ENCODE peak calls at places on chromosomes 2 and 18, in eight cellular contexts. C is ascending aorta, X is HFFc6, W is MCF 10A, Y is WTC11, S is osteocyte, Z is foreskin fibroblast, F is lower lobe of right lung. K is an unnamed sample.

GRCh38 chr2:182977463-182977862 is 60.8 kb downstream of the NCKAP1 start:
- DNase-seq in C (no peak), X (no peak), W (no peak), Y (no peak), S (no peak), Z (no peak), F (no peak), K (no peak)

GRCh38 chr2:47088371-47089082 is 66.6 kb downstream of the STPG4 start:
- DNase-seq in C (no peak), X (no peak), W (no peak), Y (no peak), S (no peak), Z (peak), F (no peak), K (no peak)

GRCh38 chr2:232543491-232543890 is 4.0 kb downstream of the CHRNG start:
- DNase-seq in C (no peak), X (no peak), W (no peak), Y (no peak), S (no peak), Z (no peak), F (no peak), K (peak)

GRCh38 chr2:3637311-3637675 is 20.7 kb upstream of the ALLC start:
- DNase-seq in C (no peak), X (no peak), W (no peak), Y (peak), S (peak), Z (no peak), F (no peak), K (no peak)

GRCh38 chr18:34624551-34624950 is 85.5 kb upstream of the DTNA start:
- DNase-seq in C (no peak), X (no peak), W (no peak), Y (no peak), S (no peak), Z (peak), F (no peak), K (no peak)

GRCh38 chr2:134738150-134738865 is 19.5 kb upstream of the TMEM163 start:
- DNase-seq in C (no peak), X (peak), W (no peak), Y (no peak), S (no peak), Z (no peak), F (no peak), K (no peak)

GRCh38 chr2:131047275-131047652 is 46.0 kb downstream of the FAM168B start:
- DNase-seq in C (no peak), X (no peak), W (no peak), Y (no peak), S (no peak), Z (no peak), F (peak), K (no peak)

GRCh38 chr2:29097569-29097968 is 17.6 kb upstream of the CLIP4 start:
- DNase-seq in C (no peak), X (no peak), W (no peak), Y (no peak), S (no peak), Z (no peak), F (no peak), K (no peak)

GRCh38 chr2:192162392-192163042 is 32.2 kb downstream of the TMEFF2 start:
- DNase-seq in C (no peak), X (peak), W (peak), Y (peak), S (peak), Z (peak), F (no peak), K (no peak)

GRCh38 chr18:79910563-79910962 is 40.9 kb downstream of the SLC66A2 start:
- DNase-seq in C (no peak), X (no peak), W (no peak), Y (no peak), S (peak), Z (no peak), F (no peak), K (no peak)

GRCh38 chr2:190576565-190576964 is 42.0 kb upstream of the NEMP2 start:
- DNase-seq in C (no peak), X (no peak), W (no peak), Y (no peak), S (no peak), Z (no peak), F (no peak), K (no peak)

GRCh38 chr2:174951746-174952145 is 53.4 kb downstream of the CHN1 start:
- DNase-seq in C (no peak), X (peak), W (peak), Y (no peak), S (no peak), Z (peak), F (no peak), K (no peak)

GRCh38 chr2:95351080-95351915 is 51.2 kb upstream of the FAHD2A start:
- DNase-seq in C (no peak), X (no peak), W (no peak), Y (no peak), S (peak), Z (no peak), F (no peak), K (no peak)

GRCh38 chr2:18311413-18311812 is 249.0 kb downstream of the RDH14 start:
- DNase-seq in C (no peak), X (peak), W (no peak), Y (no peak), S (no peak), Z (peak), F (no peak), K (no peak)

GRCh38 chr18:61690418-61691138 is 202.2 kb downstream of the RNF152 start:
- DNase-seq in C (no peak), X (no peak), W (no peak), Y (no peak), S (no peak), Z (no peak), F (no peak), K (no peak)

GRCh38 chr2:117936871-117937428 is 76.9 kb downstream of the CCDC93 start:
- DNase-seq in C (no peak), X (no peak), W (no peak), Y (no peak), S (no peak), Z (no peak), F (no peak), K (no peak)

GRCh38 chr2:167264380-167264779 is 376.1 kb downstream of the XIRP2 start:
- DNase-seq in C (no peak), X (no peak), W (peak), Y (peak), S (no peak), Z (peak), F (no peak), K (no peak)

GRCh38 chr2:16387461-16387960 is 278.1 kb downstream of the CYRIA start:
- DNase-seq in C (no peak), X (no peak), W (no peak), Y (no peak), S (no peak), Z (no peak), F (no peak), K (no peak)

GRCh38 chr18:32754508-32755263 is 18.1 kb downstream of the KLHL14 start:
- DNase-seq in C (no peak), X (no peak), W (no peak), Y (no peak), S (no peak), Z (no peak), F (no peak), K (no peak)

GRCh38 chr18:78924301-78925192 is 55.1 kb upstream of the SALL3 start:
- DNase-seq in C (no peak), X (no peak), W (no peak), Y (no peak), S (no peak), Z (no peak), F (no peak), K (no peak)

GRCh38 chr2:224469374-224469964 is 67.6 kb upstream of the FAM124B start:
- DNase-seq in C (no peak), X (no peak), W (no peak), Y (no peak), S (no peak), Z (no peak), F (no peak), K (no peak)

GRCh38 chr2:124024491-124025348 is at the start of gene CNTNAP5:
- DNase-seq in C (no peak), X (no peak), W (no peak), Y (peak), S (no peak), Z (peak), F (peak), K (no peak)

GRCh38 chr18:45110577-45111506 is 430.2 kb downstream of the SETBP1 start:
- DNase-seq in C (no peak), X (no peak), W (peak), Y (no peak), S (no peak), Z (peak), F (no peak), K (no peak)

GRCh38 chr2:161172901-161173540 is 12.8 kb downstream of the TANK start:
- DNase-seq in C (no peak), X (no peak), W (no peak), Y (no peak), S (no peak), Z (no peak), F (no peak), K (no peak)

GRCh38 chr2:228701506-228701905 is 520.0 kb upstream of the SPHKAP start:
- DNase-seq in C (no peak), X (no peak), W (no peak), Y (no peak), S (no peak), Z (no peak), F (no peak), K (no peak)

GRCh38 chr18:74191577-74191976 is 43.3 kb downstream of the TIMM21 start:
- DNase-seq in C (no peak), X (no peak), W (no peak), Y (no peak), S (no peak), Z (no peak), F (no peak), K (no peak)

GRCh38 chr2:109125595-109126500 is 3.2 kb upstream of the SH3RF3 start:
- DNase-seq in C (no peak), X (peak), W (peak), Y (no peak), S (no peak), Z (peak), F (no peak), K (no peak)

GRCh38 chr2:240640939-240641338 is 15.7 kb downstream of the GPR35 start:
- DNase-seq in C (no peak), X (no peak), W (no peak), Y (peak), S (peak), Z (peak), F (no peak), K (peak)

GRCh38 chr2:146837857-146838256 is 1007.0 kb upstream of the ACVR2A start:
- DNase-seq in C (no peak), X (no peak), W (peak), Y (no peak), S (no peak), Z (peak), F (no peak), K (no peak)

GRCh38 chr18:52950153-52950552 is 610.2 kb downstream of the DCC start:
- DNase-seq in C (no peak), X (no peak), W (peak), Y (no peak), S (no peak), Z (peak), F (no peak), K (no peak)

GRCh38 chr2:8006626-8007025 is 675.2 kb upstream of the ID2 start:
- DNase-seq in C (no peak), X (no peak), W (no peak), Y (no peak), S (peak), Z (no peak), F (no peak), K (no peak)

GRCh38 chr18:3248062-3248669 is 565 bp downstream of the MYL12A start:
- DNase-seq in C (no peak), X (no peak), W (no peak), Y (no peak), S (no peak), Z (peak), F (no peak), K (no peak)

GRCh38 chr2:162385516-162385915 is 41.6 kb downstream of the GCA start:
- DNase-seq in C (no peak), X (no peak), W (no peak), Y (no peak), S (no peak), Z (no peak), F (no peak), K (no peak)

GRCh38 chr2:224319756-224320155 is 82.2 kb downstream of the FAM124B start:
- DNase-seq in C (no peak), X (no peak), W (no peak), Y (no peak), S (no peak), Z (no peak), F (no peak), K (no peak)

GRCh38 chr2:10447300-10448207 is 573 bp downstream of the ODC1 start:
- DNase-seq in C (no peak), X (peak), W (peak), Y (peak), S (no peak), Z (peak), F (peak), K (peak)

GRCh38 chr2:2523395-2524339 is 192.6 kb upstream of the MYT1L start:
- DNase-seq in C (no peak), X (no peak), W (no peak), Y (no peak), S (no peak), Z (no peak), F (no peak), K (no peak)

DNA sequence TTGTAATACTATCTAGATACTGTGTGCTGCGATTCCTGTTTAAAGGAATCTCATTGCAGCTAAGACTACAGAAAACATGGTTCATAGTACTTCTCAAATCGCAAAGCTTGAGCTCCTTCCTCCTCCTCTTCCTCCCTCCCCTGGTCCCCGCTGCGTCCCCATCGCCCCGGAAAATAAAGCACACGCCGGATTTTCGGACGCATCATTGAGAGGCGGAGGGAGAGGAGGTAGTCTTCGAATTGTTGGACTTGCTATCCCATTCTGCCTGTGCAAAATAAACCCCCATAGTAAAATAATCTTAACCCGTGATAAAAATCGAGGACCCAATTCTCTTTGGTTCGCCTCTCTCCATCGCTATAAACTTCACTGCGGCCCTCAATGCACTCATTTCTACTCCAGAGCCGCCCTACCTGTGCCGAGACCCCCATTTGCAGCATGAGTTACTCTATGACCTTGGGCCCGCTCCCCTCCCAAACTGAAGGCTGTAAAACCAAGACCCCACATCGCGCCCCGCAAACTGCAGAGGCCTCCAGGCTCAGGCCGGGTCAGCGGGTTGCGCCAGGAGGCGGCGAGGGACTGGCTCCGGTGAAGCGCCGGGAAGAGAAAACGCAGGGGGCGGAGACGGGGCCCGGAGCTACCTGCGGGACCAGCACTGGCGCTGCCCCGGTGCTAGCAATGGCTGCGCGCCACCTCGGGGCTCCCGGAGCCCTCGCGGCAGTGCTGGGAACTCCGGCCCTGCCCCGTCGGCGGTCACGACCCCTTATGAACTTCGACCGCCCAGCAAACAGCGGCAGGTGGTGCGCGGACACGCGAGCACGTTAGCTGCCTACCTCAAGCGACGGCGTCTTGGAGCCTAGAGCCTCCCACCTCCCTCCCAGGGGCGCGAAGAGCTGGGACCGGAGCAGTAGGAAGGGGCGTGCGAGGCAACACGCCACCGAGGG is 649 bp downstream of the ESCO1 start:
- DNase-seq in C (no peak), X (no peak), W (peak), Y (peak), S (peak), Z (peak), F (peak), K (no peak)
- TF ChIP-seq CTCF in C (peak), X (no peak), W (no peak), Y (no peak), S (no peak), Z (no peak), F (no peak), K (no peak)

GRCh38 chr18:49406863-49407262 is 53.6 kb downstream of the DYM start:
- DNase-seq in C (no peak), X (no peak), W (no peak), Y (no peak), S (no peak), Z (no peak), F (no peak), K (no peak)
- TF ChIP-seq CTCF in C (no peak), X (no peak), W (no peak), Y (no peak), S (no peak), Z (no peak), F (no peak), K (no peak)

DNA sequence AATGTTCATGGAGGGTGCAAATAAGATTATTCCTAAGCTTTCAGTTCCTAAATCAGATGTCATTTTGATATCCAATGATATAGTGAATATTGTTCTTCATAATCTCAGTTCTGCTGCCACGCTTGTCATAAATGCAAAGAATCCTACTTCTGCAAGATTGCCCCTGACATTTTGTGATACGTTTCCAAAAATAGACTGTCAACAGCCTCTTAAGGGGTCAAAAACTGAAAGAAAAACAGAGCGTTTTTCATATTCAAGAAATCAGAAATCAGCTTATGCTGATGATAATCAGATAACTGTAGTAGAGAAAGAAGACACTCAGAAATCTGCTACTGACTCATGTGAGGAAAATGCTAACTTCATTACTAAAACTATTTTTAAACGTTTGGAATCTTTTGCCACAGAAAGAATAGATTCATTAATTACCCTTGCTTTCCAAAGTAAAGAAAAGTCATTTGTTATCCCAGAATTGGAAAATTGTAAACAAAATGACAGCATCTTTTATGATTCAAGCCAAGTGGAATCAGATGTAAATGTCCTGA is 55.0 kb downstream of the FSIP2 start:
- DNase-seq in C (no peak), X (no peak), W (no peak), Y (no peak), S (no peak), Z (no peak), F (no peak), K (no peak)
- TF ChIP-seq CTCF in C (no peak), X (no peak), W (no peak), Y (no peak), S (no peak), Z (no peak), F (no peak), K (no peak)

GRCh38 chr18:49491857-49492693 is 5.0 kb upstream of the C18orf32 start:
- DNase-seq in C (peak), X (peak), W (peak), Y (peak), S (peak), Z (peak), F (peak), K (no peak)
- TF ChIP-seq CTCF in C (no peak), X (no peak), W (no peak), Y (no peak), S (no peak), Z (no peak), F (no peak), K (no peak)

DNA sequence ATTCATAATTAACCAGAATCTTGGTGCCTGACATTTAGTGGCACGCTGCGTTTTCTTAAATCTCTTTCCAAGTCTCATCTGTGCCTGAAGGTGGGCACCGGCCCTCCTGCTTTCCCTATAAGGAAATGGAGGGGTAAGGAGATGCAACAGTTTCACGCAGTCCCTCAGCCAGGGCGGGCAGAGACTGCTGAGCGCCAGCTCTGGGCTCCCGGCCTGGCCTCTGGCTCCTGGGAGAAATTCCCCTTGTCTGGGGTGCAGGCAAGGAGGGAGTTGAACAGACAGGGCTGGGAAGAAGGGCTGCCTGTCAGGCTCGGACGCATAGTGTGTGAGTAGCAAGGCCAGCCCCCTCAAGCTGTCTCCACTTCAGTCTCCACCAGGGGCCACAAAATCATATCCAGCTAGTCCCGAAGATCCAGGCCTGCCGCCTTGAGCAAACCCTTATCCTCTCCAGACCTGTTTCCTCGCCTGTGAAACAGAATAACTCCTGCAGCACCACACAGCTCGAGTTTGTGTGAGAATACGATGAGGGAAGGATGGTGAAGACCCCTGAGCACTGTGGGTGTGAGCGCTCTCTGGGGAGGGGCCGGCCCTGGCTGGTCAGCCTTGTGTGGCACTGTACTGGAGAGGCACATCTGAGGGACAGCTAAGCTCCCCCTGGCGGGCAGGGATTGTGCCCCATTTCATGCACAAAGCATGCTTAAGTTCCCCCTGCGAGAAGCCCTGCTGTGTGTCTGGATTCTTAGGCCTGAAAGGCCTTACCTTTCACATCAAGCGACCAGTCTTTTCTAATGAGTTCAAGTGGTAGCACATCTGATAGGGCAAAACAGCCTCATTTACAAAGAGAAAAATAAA is 33.8 kb downstream of the SDC1 start:
- DNase-seq in C (no peak), X (no peak), W (peak), Y (no peak), S (no peak), Z (peak), F (no peak), K (no peak)
- TF ChIP-seq CTCF in C (no peak), X (no peak), W (peak), Y (no peak), S (peak), Z (peak), F (peak), K (peak)

DNA sequence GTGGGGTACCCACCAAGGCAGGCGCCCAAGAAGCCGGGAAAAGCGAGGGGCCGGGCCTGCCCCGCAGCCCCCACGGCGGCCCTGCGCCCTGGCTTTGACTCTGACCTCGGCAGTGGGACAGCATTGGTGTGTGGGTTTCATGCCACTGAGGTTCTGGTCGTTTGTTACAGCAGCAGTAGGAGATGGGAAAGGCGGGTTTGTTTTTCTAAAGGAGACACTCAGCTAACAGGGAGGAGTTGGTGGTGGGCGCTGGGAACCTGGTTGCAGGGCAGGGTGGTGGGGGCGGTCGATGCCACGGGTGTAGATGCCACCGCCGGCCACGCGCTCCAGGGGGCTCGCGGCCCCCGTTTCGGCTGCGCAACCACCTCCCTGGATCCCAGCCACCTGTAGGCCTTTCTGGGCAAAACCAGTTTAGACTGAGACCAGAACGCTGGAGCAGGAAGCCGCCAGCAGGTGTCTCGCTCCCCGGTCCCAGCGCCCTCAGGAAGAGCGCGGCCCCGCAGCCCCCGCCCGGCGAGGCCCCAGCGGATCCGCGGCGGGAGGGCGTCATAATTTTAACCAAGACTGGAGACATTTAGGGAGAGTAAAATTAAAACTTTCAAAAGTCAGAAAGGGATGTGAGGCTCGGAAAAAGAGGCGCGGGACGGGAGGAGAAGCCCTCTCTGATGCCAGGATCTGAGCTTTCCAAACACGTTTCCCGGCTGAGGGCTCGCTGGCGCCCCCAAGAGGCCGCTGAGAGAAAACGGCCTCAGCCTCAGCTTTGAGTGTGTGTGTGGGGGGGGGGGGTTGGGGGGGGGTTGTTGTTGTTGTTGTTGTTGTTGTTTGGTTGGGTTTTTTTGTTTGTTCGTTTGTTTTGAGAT is 17.4 kb downstream of the CIDEA start:
- DNase-seq in C (no peak), X (peak), W (peak), Y (peak), S (peak), Z (peak), F (peak), K (no peak)
- TF ChIP-seq CTCF in C (peak), X (peak), W (peak), Y (peak), S (peak), Z (peak), F (peak), K (peak)

K was measured in chondrocyte.